ENCODE peak calls at places on chromosomes 12 and 14, in ten cellular contexts. One of them, this sample, is unnamed.

GRCh38 chr14:92105845-92106094 is 612 bp downstream of the ATXN3 start:
- DNase-seq in hepatocyte: peak
- DNase-seq in naive thymus-derived CD4-positive, alpha-beta T cell: no peak
- DNase-seq in body of pancreas: peak
- DNase-seq in fibroblast of lung: peak
- DNase-seq in heart right ventricle: peak
- DNase-seq in effector memory CD4-positive, alpha-beta T cell: peak
- DNase-seq in OCI-LY7: peak
- DNase-seq in A549: no peak
- DNase-seq in astrocyte: peak
- DNase-seq in this sample: peak

GRCh38 chr14:59463773-59464650 is 1.2 kb downstream of the GPR135 start:
- DNase-seq in hepatocyte: peak
- DNase-seq in naive thymus-derived CD4-positive, alpha-beta T cell: no peak
- DNase-seq in body of pancreas: peak
- DNase-seq in fibroblast of lung: no peak
- DNase-seq in heart right ventricle: no peak
- DNase-seq in effector memory CD4-positive, alpha-beta T cell: no peak
- DNase-seq in OCI-LY7: no peak
- DNase-seq in A549: no peak
- DNase-seq in astrocyte: no peak
- DNase-seq in this sample: no peak

GRCh38 chr12:9271875-9272274 is 63.7 kb upstream of the PZP start:
- DNase-seq in hepatocyte: no peak
- DNase-seq in naive thymus-derived CD4-positive, alpha-beta T cell: no peak
- DNase-seq in body of pancreas: no peak
- DNase-seq in fibroblast of lung: peak
- DNase-seq in heart right ventricle: no peak
- DNase-seq in effector memory CD4-positive, alpha-beta T cell: no peak
- DNase-seq in OCI-LY7: no peak
- DNase-seq in A549: no peak
- DNase-seq in astrocyte: no peak
- DNase-seq in this sample: no peak

GRCh38 chr12:107320031-107320928 is 226.9 kb upstream of the CRY1 start:
- DNase-seq in hepatocyte: peak
- DNase-seq in naive thymus-derived CD4-positive, alpha-beta T cell: peak
- DNase-seq in body of pancreas: peak
- DNase-seq in fibroblast of lung: no peak
- DNase-seq in heart right ventricle: peak
- DNase-seq in effector memory CD4-positive, alpha-beta T cell: peak
- DNase-seq in OCI-LY7: no peak
- DNase-seq in A549: peak
- DNase-seq in astrocyte: peak
- DNase-seq in this sample: no peak

GRCh38 chr12:127389923-127390322 is 877.0 kb upstream of the TMEM132C start:
- DNase-seq in hepatocyte: peak
- DNase-seq in naive thymus-derived CD4-positive, alpha-beta T cell: no peak
- DNase-seq in body of pancreas: no peak
- DNase-seq in fibroblast of lung: peak
- DNase-seq in heart right ventricle: no peak
- DNase-seq in effector memory CD4-positive, alpha-beta T cell: no peak
- DNase-seq in OCI-LY7: no peak
- DNase-seq in A549: no peak
- DNase-seq in astrocyte: peak
- DNase-seq in this sample: no peak

GRCh38 chr14:46401066-46401465 is 250.5 kb downstream of the RPL10L start:
- DNase-seq in hepatocyte: no peak
- DNase-seq in naive thymus-derived CD4-positive, alpha-beta T cell: no peak
- DNase-seq in body of pancreas: no peak
- DNase-seq in fibroblast of lung: no peak
- DNase-seq in heart right ventricle: no peak
- DNase-seq in effector memory CD4-positive, alpha-beta T cell: no peak
- DNase-seq in OCI-LY7: no peak
- DNase-seq in A549: no peak
- DNase-seq in astrocyte: no peak
- DNase-seq in this sample: no peak

GRCh38 chr14:85853996-85854526 is 324.1 kb downstream of the FLRT2 start:
- DNase-seq in hepatocyte: no peak
- DNase-seq in naive thymus-derived CD4-positive, alpha-beta T cell: no peak
- DNase-seq in body of pancreas: no peak
- DNase-seq in fibroblast of lung: peak
- DNase-seq in heart right ventricle: no peak
- DNase-seq in effector memory CD4-positive, alpha-beta T cell: no peak
- DNase-seq in OCI-LY7: no peak
- DNase-seq in A549: no peak
- DNase-seq in astrocyte: no peak
- DNase-seq in this sample: no peak

GRCh38 chr12:57090924-57091632 is 2.2 kb downstream of the NAB2 start:
- DNase-seq in hepatocyte: no peak
- DNase-seq in naive thymus-derived CD4-positive, alpha-beta T cell: no peak
- DNase-seq in body of pancreas: no peak
- DNase-seq in fibroblast of lung: no peak
- DNase-seq in heart right ventricle: no peak
- DNase-seq in effector memory CD4-positive, alpha-beta T cell: no peak
- DNase-seq in OCI-LY7: no peak
- DNase-seq in A549: no peak
- DNase-seq in astrocyte: no peak
- DNase-seq in this sample: no peak

GRCh38 chr14:96229315-96229714 is 24.7 kb downstream of the BDKRB2 start:
- DNase-seq in hepatocyte: no peak
- DNase-seq in naive thymus-derived CD4-positive, alpha-beta T cell: no peak
- DNase-seq in body of pancreas: no peak
- DNase-seq in fibroblast of lung: no peak
- DNase-seq in heart right ventricle: no peak
- DNase-seq in effector memory CD4-positive, alpha-beta T cell: no peak
- DNase-seq in OCI-LY7: no peak
- DNase-seq in A549: no peak
- DNase-seq in astrocyte: no peak
- DNase-seq in this sample: no peak
- H3K4me3 ChIP-seq in hepatocyte: no peak
- H3K4me3 ChIP-seq in naive thymus-derived CD4-positive, alpha-beta T cell: no peak
- H3K4me3 ChIP-seq in body of pancreas: no peak
- H3K4me3 ChIP-seq in fibroblast of lung: no peak
- H3K4me3 ChIP-seq in heart right ventricle: no peak
- H3K4me3 ChIP-seq in effector memory CD4-positive, alpha-beta T cell: no peak
- H3K4me3 ChIP-seq in OCI-LY7: no peak
- H3K4me3 ChIP-seq in A549: no peak
- H3K4me3 ChIP-seq in astrocyte: no peak
- H3K4me3 ChIP-seq in this sample: no peak

GRCh38 chr14:90552465-90553297 is 155.9 kb downstream of the CALM1 start:
- DNase-seq in hepatocyte: no peak
- DNase-seq in naive thymus-derived CD4-positive, alpha-beta T cell: no peak
- DNase-seq in body of pancreas: no peak
- DNase-seq in fibroblast of lung: no peak
- DNase-seq in heart right ventricle: no peak
- DNase-seq in effector memory CD4-positive, alpha-beta T cell: no peak
- DNase-seq in OCI-LY7: no peak
- DNase-seq in A549: no peak
- DNase-seq in astrocyte: no peak
- DNase-seq in this sample: no peak

GRCh38 chr14:90554341-90554740 is 157.5 kb downstream of the CALM1 start:
- DNase-seq in hepatocyte: no peak
- DNase-seq in naive thymus-derived CD4-positive, alpha-beta T cell: no peak
- DNase-seq in body of pancreas: no peak
- DNase-seq in fibroblast of lung: no peak
- DNase-seq in heart right ventricle: no peak
- DNase-seq in effector memory CD4-positive, alpha-beta T cell: no peak
- DNase-seq in OCI-LY7: no peak
- DNase-seq in A549: no peak
- DNase-seq in astrocyte: no peak
- DNase-seq in this sample: no peak

GRCh38 chr14:90553921-90554336 is 157.1 kb downstream of the CALM1 start:
- DNase-seq in hepatocyte: no peak
- DNase-seq in naive thymus-derived CD4-positive, alpha-beta T cell: no peak
- DNase-seq in body of pancreas: no peak
- DNase-seq in fibroblast of lung: no peak
- DNase-seq in heart right ventricle: no peak
- DNase-seq in effector memory CD4-positive, alpha-beta T cell: no peak
- DNase-seq in OCI-LY7: no peak
- DNase-seq in A549: no peak
- DNase-seq in astrocyte: no peak
- DNase-seq in this sample: no peak

GRCh38 chr14:90551733-90552464 is 155.1 kb downstream of the CALM1 start:
- DNase-seq in hepatocyte: no peak
- DNase-seq in naive thymus-derived CD4-positive, alpha-beta T cell: no peak
- DNase-seq in body of pancreas: no peak
- DNase-seq in fibroblast of lung: no peak
- DNase-seq in heart right ventricle: no peak
- DNase-seq in effector memory CD4-positive, alpha-beta T cell: no peak
- DNase-seq in OCI-LY7: no peak
- DNase-seq in A549: no peak
- DNase-seq in astrocyte: no peak
- DNase-seq in this sample: no peak

DNA sequence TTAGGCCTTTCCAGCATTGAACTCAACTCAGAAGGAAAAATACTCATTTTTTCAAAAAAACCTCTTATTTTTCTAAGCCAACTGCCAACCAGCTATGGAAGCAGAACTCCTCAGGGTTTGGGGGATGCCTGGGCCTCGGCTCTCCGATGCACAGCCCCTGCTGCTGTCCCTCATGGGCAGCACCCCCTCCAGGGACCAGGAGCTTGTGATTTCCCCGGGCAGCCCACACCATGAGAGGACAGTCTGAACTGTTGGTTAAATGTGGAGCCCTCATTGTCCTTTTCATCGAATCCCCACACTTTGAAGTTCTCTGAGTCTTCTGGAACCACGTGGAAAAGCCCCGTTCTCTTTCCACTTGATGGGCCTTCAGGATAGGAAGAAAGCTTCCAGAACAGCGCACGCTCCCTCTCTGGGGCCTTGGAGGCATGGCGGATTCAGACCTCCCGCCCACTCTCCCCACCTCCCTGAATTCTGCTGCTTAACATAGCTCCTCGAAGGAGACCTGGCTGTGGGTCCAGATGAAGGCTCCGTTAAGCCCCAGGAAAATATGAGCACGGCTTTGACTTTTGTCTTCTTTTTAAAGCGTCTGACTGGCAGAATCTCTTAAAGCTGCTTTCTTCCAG is 156.6 kb downstream of the CALM1 start:
- DNase-seq in hepatocyte: no peak
- DNase-seq in naive thymus-derived CD4-positive, alpha-beta T cell: no peak
- DNase-seq in body of pancreas: no peak
- DNase-seq in fibroblast of lung: no peak
- DNase-seq in heart right ventricle: no peak
- DNase-seq in effector memory CD4-positive, alpha-beta T cell: no peak
- DNase-seq in OCI-LY7: no peak
- DNase-seq in A549: no peak
- DNase-seq in astrocyte: no peak
- DNase-seq in this sample: no peak
- H3K27ac ChIP-seq in hepatocyte: no peak
- H3K27ac ChIP-seq in naive thymus-derived CD4-positive, alpha-beta T cell: no peak
- H3K27ac ChIP-seq in body of pancreas: no peak
- H3K27ac ChIP-seq in fibroblast of lung: no peak
- H3K27ac ChIP-seq in heart right ventricle: no peak
- H3K27ac ChIP-seq in effector memory CD4-positive, alpha-beta T cell: no peak
- H3K27ac ChIP-seq in OCI-LY7: no peak
- H3K27ac ChIP-seq in A549: no peak
- H3K27ac ChIP-seq in astrocyte: no peak
- H3K27ac ChIP-seq in this sample: no peak

GRCh38 chr12:47807338-47807737 is 12.4 kb downstream of the HDAC7 start:
- DNase-seq in hepatocyte: no peak
- DNase-seq in naive thymus-derived CD4-positive, alpha-beta T cell: no peak
- DNase-seq in body of pancreas: no peak
- DNase-seq in fibroblast of lung: no peak
- DNase-seq in heart right ventricle: peak
- DNase-seq in effector memory CD4-positive, alpha-beta T cell: no peak
- DNase-seq in OCI-LY7: no peak
- DNase-seq in A549: no peak
- DNase-seq in astrocyte: no peak
- DNase-seq in this sample: no peak

GRCh38 chr12:47811581-47812484 is 7.9 kb downstream of the HDAC7 start:
- DNase-seq in hepatocyte: no peak
- DNase-seq in naive thymus-derived CD4-positive, alpha-beta T cell: no peak
- DNase-seq in body of pancreas: no peak
- DNase-seq in fibroblast of lung: peak
- DNase-seq in heart right ventricle: peak
- DNase-seq in effector memory CD4-positive, alpha-beta T cell: no peak
- DNase-seq in OCI-LY7: peak
- DNase-seq in A549: no peak
- DNase-seq in astrocyte: peak
- DNase-seq in this sample: no peak

GRCh38 chr12:47808049-47808448 is 11.7 kb downstream of the HDAC7 start:
- DNase-seq in hepatocyte: peak
- DNase-seq in naive thymus-derived CD4-positive, alpha-beta T cell: peak
- DNase-seq in body of pancreas: no peak
- DNase-seq in fibroblast of lung: no peak
- DNase-seq in heart right ventricle: peak
- DNase-seq in effector memory CD4-positive, alpha-beta T cell: peak
- DNase-seq in OCI-LY7: peak
- DNase-seq in A549: no peak
- DNase-seq in astrocyte: peak
- DNase-seq in this sample: no peak

GRCh38 chr12:47811070-47811391 is 8.7 kb downstream of the HDAC7 start:
- DNase-seq in hepatocyte: no peak
- DNase-seq in naive thymus-derived CD4-positive, alpha-beta T cell: no peak
- DNase-seq in body of pancreas: no peak
- DNase-seq in fibroblast of lung: no peak
- DNase-seq in heart right ventricle: no peak
- DNase-seq in effector memory CD4-positive, alpha-beta T cell: no peak
- DNase-seq in OCI-LY7: no peak
- DNase-seq in A549: no peak
- DNase-seq in astrocyte: no peak
- DNase-seq in this sample: no peak

DNA sequence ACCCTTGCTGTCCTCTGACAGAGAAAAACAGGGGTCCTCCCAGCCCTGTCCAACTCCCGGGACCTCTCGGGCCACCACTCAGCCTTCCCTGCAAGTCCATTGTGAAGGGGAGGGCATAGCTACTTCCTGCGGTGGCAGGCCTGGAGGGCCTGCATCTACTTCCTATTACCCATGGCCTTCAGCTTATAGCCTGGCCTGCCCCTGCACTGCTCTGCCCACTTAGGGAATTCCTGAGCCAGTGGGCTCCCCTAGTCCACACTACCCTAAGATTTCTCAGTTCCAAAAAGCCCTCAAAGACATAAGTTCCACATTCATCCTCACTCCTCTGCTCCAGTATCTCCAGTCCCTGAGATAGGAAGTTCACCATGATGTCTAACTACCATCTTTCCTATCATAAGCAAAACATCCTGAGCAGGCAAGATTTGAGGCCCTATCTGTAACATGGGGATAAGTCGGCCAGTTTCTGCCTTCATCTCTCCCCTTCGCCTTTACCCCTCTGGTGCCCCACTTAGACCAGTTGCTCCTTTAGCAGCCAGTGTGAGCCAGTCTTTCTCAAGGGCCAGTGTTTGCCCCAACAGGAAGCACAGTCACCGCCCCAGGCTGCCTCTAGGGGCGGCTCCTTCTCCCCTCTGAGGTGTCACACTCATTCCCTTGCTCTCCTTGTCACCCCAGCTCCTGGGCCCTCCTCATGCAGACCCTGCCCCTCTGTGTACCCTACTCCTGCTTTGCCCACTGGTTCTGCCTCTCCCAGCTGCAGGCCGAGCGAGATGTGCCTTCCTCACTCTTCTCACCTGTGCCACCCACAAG is 10.9 kb downstream of the HDAC7 start:
- DNase-seq in hepatocyte: no peak
- DNase-seq in naive thymus-derived CD4-positive, alpha-beta T cell: no peak
- DNase-seq in body of pancreas: no peak
- DNase-seq in fibroblast of lung: no peak
- DNase-seq in heart right ventricle: no peak
- DNase-seq in effector memory CD4-positive, alpha-beta T cell: peak
- DNase-seq in OCI-LY7: peak
- DNase-seq in A549: peak
- DNase-seq in astrocyte: no peak
- DNase-seq in this sample: peak
- H3K4me3 ChIP-seq in hepatocyte: no peak
- H3K4me3 ChIP-seq in naive thymus-derived CD4-positive, alpha-beta T cell: peak
- H3K4me3 ChIP-seq in body of pancreas: no peak
- H3K4me3 ChIP-seq in fibroblast of lung: no peak
- H3K4me3 ChIP-seq in heart right ventricle: peak
- H3K4me3 ChIP-seq in effector memory CD4-positive, alpha-beta T cell: peak
- H3K4me3 ChIP-seq in OCI-LY7: peak
- H3K4me3 ChIP-seq in A549: no peak
- H3K4me3 ChIP-seq in astrocyte: no peak
- H3K4me3 ChIP-seq in this sample: no peak

GRCh38 chr12:40768125-40768864 is 76.1 kb downstream of the CNTN1 start:
- DNase-seq in hepatocyte: no peak
- DNase-seq in naive thymus-derived CD4-positive, alpha-beta T cell: no peak
- DNase-seq in body of pancreas: no peak
- DNase-seq in fibroblast of lung: no peak
- DNase-seq in heart right ventricle: no peak
- DNase-seq in effector memory CD4-positive, alpha-beta T cell: no peak
- DNase-seq in OCI-LY7: no peak
- DNase-seq in A549: no peak
- DNase-seq in astrocyte: no peak
- DNase-seq in this sample: no peak
- H3K27ac ChIP-seq in hepatocyte: no peak
- H3K27ac ChIP-seq in naive thymus-derived CD4-positive, alpha-beta T cell: no peak
- H3K27ac ChIP-seq in body of pancreas: no peak
- H3K27ac ChIP-seq in fibroblast of lung: no peak
- H3K27ac ChIP-seq in heart right ventricle: no peak
- H3K27ac ChIP-seq in effector memory CD4-positive, alpha-beta T cell: no peak
- H3K27ac ChIP-seq in OCI-LY7: no peak
- H3K27ac ChIP-seq in A549: no peak
- H3K27ac ChIP-seq in astrocyte: no peak
- H3K27ac ChIP-seq in this sample: no peak

This sample was measured in HL-60.